ENCODE peak calls at places on chromosome 5, in eight cellular contexts. One of them, this sample, is unnamed.

GRCh38 chr5:32449216-32449721 is 4.7 kb upstream of the ZFR start:
- DNase-seq in right cardiac atrium: no peak
- DNase-seq in hypothalamus: no peak
- DNase-seq in retina: no peak
- DNase-seq in activated CD4-positive, alpha-beta T cell treated with anti-CD3 and anti-CD28 coated beads for 24 hours: no peak
- DNase-seq in endothelial cell: no peak
- DNase-seq in neural crest cell: no peak
- DNase-seq in GDM1: no peak
- DNase-seq in this sample: no peak

GRCh38 chr5:90909091-90909503 is 350.5 kb downstream of the ADGRV1 start:
- DNase-seq in endothelial cell: no peak
- DNase-seq in retina: no peak
- DNase-seq in right cardiac atrium: no peak
- DNase-seq in GDM1: no peak
- DNase-seq in neural crest cell: no peak
- DNase-seq in hypothalamus: no peak
- DNase-seq in activated CD4-positive, alpha-beta T cell treated with anti-CD3 and anti-CD28 coated beads for 24 hours: no peak
- DNase-seq in this sample: no peak

GRCh38 chr5:20949636-20950035 is 961.6 kb upstream of the CDH18 start:
- DNase-seq in GDM1: no peak
- DNase-seq in endothelial cell: no peak
- DNase-seq in neural crest cell: no peak
- DNase-seq in activated CD4-positive, alpha-beta T cell treated with anti-CD3 and anti-CD28 coated beads for 24 hours: no peak
- DNase-seq in right cardiac atrium: no peak
- DNase-seq in retina: no peak
- DNase-seq in hypothalamus: no peak
- DNase-seq in this sample: no peak

GRCh38 chr5:139579-140442 is 47.8 kb downstream of the PLEKHG4B start:
- DNase-seq in hypothalamus: no peak
- DNase-seq in endothelial cell: no peak
- DNase-seq in GDM1: no peak
- DNase-seq in retina: no peak
- DNase-seq in right cardiac atrium: no peak
- DNase-seq in activated CD4-positive, alpha-beta T cell treated with anti-CD3 and anti-CD28 coated beads for 24 hours: no peak
- DNase-seq in neural crest cell: no peak
- DNase-seq in this sample: no peak

GRCh38 chr5:96254980-96255681 is 177.9 kb downstream of the PCSK1 start:
- DNase-seq in neural crest cell: no peak
- DNase-seq in right cardiac atrium: no peak
- DNase-seq in GDM1: no peak
- DNase-seq in retina: no peak
- DNase-seq in activated CD4-positive, alpha-beta T cell treated with anti-CD3 and anti-CD28 coated beads for 24 hours: no peak
- DNase-seq in hypothalamus: no peak
- DNase-seq in endothelial cell: no peak
- DNase-seq in this sample: no peak

GRCh38 chr5:73179730-73180129 is 6.7 kb downstream of the TMEM174 start:
- DNase-seq in right cardiac atrium: no peak
- DNase-seq in GDM1: no peak
- DNase-seq in activated CD4-positive, alpha-beta T cell treated with anti-CD3 and anti-CD28 coated beads for 24 hours: no peak
- DNase-seq in endothelial cell: no peak
- DNase-seq in neural crest cell: no peak
- DNase-seq in retina: no peak
- DNase-seq in hypothalamus: no peak
- DNase-seq in this sample: no peak

GRCh38 chr5:107792940-107793339 is 122.2 kb upstream of the EFNA5 start:
- DNase-seq in neural crest cell: no peak
- DNase-seq in hypothalamus: no peak
- DNase-seq in GDM1: no peak
- DNase-seq in retina: no peak
- DNase-seq in activated CD4-positive, alpha-beta T cell treated with anti-CD3 and anti-CD28 coated beads for 24 hours: no peak
- DNase-seq in right cardiac atrium: no peak
- DNase-seq in endothelial cell: no peak
- DNase-seq in this sample: no peak

GRCh38 chr5:107217721-107218130 is 453.0 kb downstream of the EFNA5 start:
- DNase-seq in activated CD4-positive, alpha-beta T cell treated with anti-CD3 and anti-CD28 coated beads for 24 hours: no peak
- DNase-seq in GDM1: no peak
- DNase-seq in right cardiac atrium: peak; percentile 51
- DNase-seq in retina: no peak
- DNase-seq in neural crest cell: no peak
- DNase-seq in hypothalamus: peak; percentile 10
- DNase-seq in endothelial cell: no peak
- DNase-seq in this sample: no peak

GRCh38 chr5:36696059-36696673 is 89.8 kb downstream of the SLC1A3 start:
- DNase-seq in retina: peak; percentile 64
- DNase-seq in hypothalamus: peak; percentile 43
- DNase-seq in right cardiac atrium: peak; percentile 47
- DNase-seq in neural crest cell: peak; percentile 45
- DNase-seq in endothelial cell: peak; percentile 67
- DNase-seq in GDM1: no peak
- DNase-seq in activated CD4-positive, alpha-beta T cell treated with anti-CD3 and anti-CD28 coated beads for 24 hours: no peak
- DNase-seq in this sample: peak; percentile 76

GRCh38 chr5:162068931-162069330 is 1.4 kb downstream of the GABRG2 start:
- DNase-seq in endothelial cell: no peak
- DNase-seq in neural crest cell: no peak
- DNase-seq in retina: no peak
- DNase-seq in activated CD4-positive, alpha-beta T cell treated with anti-CD3 and anti-CD28 coated beads for 24 hours: no peak
- DNase-seq in right cardiac atrium: no peak
- DNase-seq in hypothalamus: no peak
- DNase-seq in GDM1: no peak
- DNase-seq in this sample: no peak

GRCh38 chr5:178364326-178364675 is 131.7 kb upstream of the PHYKPL start:
- DNase-seq in hypothalamus: no peak
- DNase-seq in neural crest cell: no peak
- DNase-seq in GDM1: no peak
- DNase-seq in right cardiac atrium: no peak
- DNase-seq in retina: peak; percentile 1
- DNase-seq in endothelial cell: no peak
- DNase-seq in activated CD4-positive, alpha-beta T cell treated with anti-CD3 and anti-CD28 coated beads for 24 hours: no peak
- DNase-seq in this sample: no peak

GRCh38 chr5:10703676-10704075 is 57.4 kb downstream of the DAP start:
- DNase-seq in right cardiac atrium: no peak
- DNase-seq in hypothalamus: no peak
- DNase-seq in GDM1: no peak
- DNase-seq in endothelial cell: no peak
- DNase-seq in neural crest cell: no peak
- DNase-seq in retina: no peak
- DNase-seq in activated CD4-positive, alpha-beta T cell treated with anti-CD3 and anti-CD28 coated beads for 24 hours: no peak
- DNase-seq in this sample: no peak

GRCh38 chr5:110275878-110276277 is 450.6 kb downstream of the TMEM232 start:
- DNase-seq in activated CD4-positive, alpha-beta T cell treated with anti-CD3 and anti-CD28 coated beads for 24 hours: no peak
- DNase-seq in right cardiac atrium: no peak
- DNase-seq in GDM1: no peak
- DNase-seq in retina: no peak
- DNase-seq in endothelial cell: no peak
- DNase-seq in neural crest cell: no peak
- DNase-seq in hypothalamus: no peak
- DNase-seq in this sample: no peak

GRCh38 chr5:55360190-55360589 is 52.4 kb downstream of the MTREX start:
- DNase-seq in endothelial cell: no peak
- DNase-seq in hypothalamus: no peak
- DNase-seq in retina: no peak
- DNase-seq in GDM1: no peak
- DNase-seq in activated CD4-positive, alpha-beta T cell treated with anti-CD3 and anti-CD28 coated beads for 24 hours: no peak
- DNase-seq in neural crest cell: no peak
- DNase-seq in right cardiac atrium: no peak
- DNase-seq in this sample: no peak

GRCh38 chr5:107474724-107475489 is 195.8 kb downstream of the EFNA5 start:
- DNase-seq in hypothalamus: no peak
- DNase-seq in right cardiac atrium: no peak
- DNase-seq in GDM1: no peak
- DNase-seq in retina: no peak
- DNase-seq in activated CD4-positive, alpha-beta T cell treated with anti-CD3 and anti-CD28 coated beads for 24 hours: no peak
- DNase-seq in neural crest cell: no peak
- DNase-seq in endothelial cell: no peak
- DNase-seq in this sample: no peak

GRCh38 chr5:177364159-177364962 is 6.6 kb downstream of the RGS14 start:
- DNase-seq in hypothalamus: no peak
- DNase-seq in right cardiac atrium: no peak
- DNase-seq in GDM1: no peak
- DNase-seq in retina: no peak
- DNase-seq in activated CD4-positive, alpha-beta T cell treated with anti-CD3 and anti-CD28 coated beads for 24 hours: no peak
- DNase-seq in neural crest cell: no peak
- DNase-seq in endothelial cell: no peak
- DNase-seq in this sample: peak; percentile 50

GRCh38 chr5:120848883-120849282 is 384.8 kb downstream of the PRR16 start:
- DNase-seq in GDM1: no peak
- DNase-seq in activated CD4-positive, alpha-beta T cell treated with anti-CD3 and anti-CD28 coated beads for 24 hours: no peak
- DNase-seq in right cardiac atrium: no peak
- DNase-seq in hypothalamus: no peak
- DNase-seq in neural crest cell: no peak
- DNase-seq in retina: no peak
- DNase-seq in endothelial cell: no peak
- DNase-seq in this sample: no peak

GRCh38 chr5:171783051-171783450 is 2.6 kb upstream of the SMIM23 start:
- DNase-seq in endothelial cell: no peak
- DNase-seq in retina: no peak
- DNase-seq in right cardiac atrium: no peak
- DNase-seq in hypothalamus: no peak
- DNase-seq in GDM1: no peak
- DNase-seq in neural crest cell: no peak
- DNase-seq in activated CD4-positive, alpha-beta T cell treated with anti-CD3 and anti-CD28 coated beads for 24 hours: no peak
- DNase-seq in this sample: no peak

GRCh38 chr5:138632900-138633489 is 57.8 kb upstream of the HSPA9 start:
- DNase-seq in right cardiac atrium: peak; percentile 80
- DNase-seq in neural crest cell: peak; percentile 54
- DNase-seq in endothelial cell: peak; percentile 72
- DNase-seq in retina: peak; percentile 72
- DNase-seq in hypothalamus: peak; percentile 66
- DNase-seq in activated CD4-positive, alpha-beta T cell treated with anti-CD3 and anti-CD28 coated beads for 24 hours: no peak
- DNase-seq in GDM1: peak; percentile 64
- DNase-seq in this sample: peak; percentile 81